ENCODE peak calls at places on chromosomes 5 and 9, in five cellular contexts. L, K, O, A and U are unnamed samples.

GRCh38 chr5:74243634-74244033 is 396.9 kb downstream of the ENC1 start:
- DNase-seq in L (no peak), O (no peak), A (no peak), K (no peak), U (no peak)

GRCh38 chr9:127277770-127278169 is 13.2 kb downstream of the GARNL3 start:
- DNase-seq in L (no peak), A (no peak), K (no peak), O (no peak), U (no peak)

GRCh38 chr9:124574944-124575343 is 67.7 kb upstream of the NR5A1 start:
- DNase-seq in A (no peak), O (no peak), K (no peak), L (no peak), U (no peak)

GRCh38 chr9:15070716-15071115 is 160.5 kb upstream of the FREM1 start:
- DNase-seq in K (no peak), A (no peak), L (no peak), O (no peak), U (no peak)

GRCh38 chr5:168891175-168891812 is 312.1 kb upstream of the PANK3 start:
- DNase-seq in K (no peak), L (no peak), A (no peak), O (no peak), U (no peak)

GRCh38 chr5:179873176-179873575 is 14.6 kb upstream of the MRNIP start:
- DNase-seq in O (no peak), K (no peak), A (no peak), L (no peak), U (no peak)

GRCh38 chr9:676780-677458 is 164.6 kb upstream of the DMRT1 start:
- DNase-seq in A (no peak), O (no peak), L (no peak), K (no peak), U (no peak)

GRCh38 chr9:89826186-89826585 is 221.4 kb downstream of the GADD45G start:
- DNase-seq in L (no peak), A (no peak), K (no peak), O (no peak), U (no peak)

GRCh38 chr5:137340899-137341298 is 158.2 kb downstream of the SPOCK1 start:
- DNase-seq in L (no peak), K (no peak), A (no peak), O (no peak), U (no peak)

GRCh38 chr5:131230406-131230805 is 33.4 kb upstream of the CDC42SE2 start:
- DNase-seq in O (no peak), L (no peak), A (no peak), K (no peak), U (peak; percentile 44)

GRCh38 chr5:1516615-1517601 is 6.9 kb downstream of the LPCAT1 start:
- DNase-seq in O (peak; percentile 13), L (no peak), A (no peak), K (no peak), U (no peak)

GRCh38 chr5:126348855-126349635 is 74.2 kb upstream of the GRAMD2B start:
- DNase-seq in K (no peak), A (no peak), O (no peak), L (no peak), U (no peak)

GRCh38 chr9:120733190-120733589 is 18.9 kb upstream of the MEGF9 start:
- DNase-seq in K (no peak), A (no peak), O (no peak), L (no peak), U (no peak)

GRCh38 chr5:144203750-144204596 is 33.3 kb downstream of the KCTD16 start:
- DNase-seq in L (peak; percentile 43), K (no peak), O (peak; percentile 32), A (peak; percentile 55), U (peak; percentile 62)

GRCh38 chr5:67747096-67747495 is 468.5 kb upstream of the PIK3R1 start:
- DNase-seq in L (no peak), O (no peak), A (no peak), K (no peak), U (no peak)

GRCh38 chr9:136940526-136941230 is 3.9 kb downstream of the FBXW5 start:
- DNase-seq in L (no peak), O (no peak), K (no peak), A (no peak), U (no peak)

GRCh38 chr5:148798786-148799185 is 27.6 kb upstream of the ADRB2 start:
- DNase-seq in L (no peak), A (no peak), O (no peak), K (no peak), U (no peak)

GRCh38 chr5:149474198-149474597 is 77.0 kb downstream of the CSNK1A1 start:
- DNase-seq in O (no peak), L (no peak), A (no peak), K (no peak), U (no peak)

GRCh38 chr9:124126571-124127289 is 115.2 kb downstream of the LHX2 start:
- DNase-seq in A (peak; percentile 74), O (peak; percentile 92), K (no peak), L (peak; percentile 63), U (peak; percentile 85)

GRCh38 chr9:20209421-20210340 is 412.6 kb downstream of the MLLT3 start:
- DNase-seq in K (no peak), L (peak; percentile 86), A (peak; percentile 35), O (no peak), U (no peak)

GRCh38 chr5:120375248-120375647 is 88.9 kb upstream of the PRR16 start:
- DNase-seq in O (no peak), A (no peak), L (no peak), K (no peak), U (no peak)

GRCh38 chr9:19409406-19410194 is 791 bp downstream of the ACER2 start:
- DNase-seq in A (no peak), O (peak; percentile 46), L (peak; percentile 3), K (no peak), U (no peak)

GRCh38 chr5:115469904-115470516 is 74.6 kb downstream of the FEM1C start:
- DNase-seq in L (no peak), K (no peak), O (no peak), A (no peak), U (no peak)

GRCh38 chr9:129289883-129290282 is 111.8 kb upstream of the IER5L start:
- DNase-seq in K (no peak), L (no peak), A (no peak), O (no peak), U (no peak)

GRCh38 chr5:78508231-78508765 is 140.3 kb downstream of the LHFPL2 start:
- DNase-seq in O (no peak), L (no peak), A (no peak), K (no peak), U (no peak)